ENCODE peak calls at places on chromosomes 1 and 21, in four cellular contexts. I is fibroblast of lung; E is psoas muscle; H is CD8-positive, alpha-beta T cell. Z is an unnamed sample. For H3K4me1, the result is how much of the 10 kb centered on the place peaks cover.

GRCh38 chr1:231603598-231604275 is 22.9 kb upstream of the DISC1 start:
- DNase-seq in I (peak), E (no peak), H (peak), Z (no peak)

GRCh38 chr1:154328318-154329151 is 3.2 kb downstream of the ATP8B2 start:
- DNase-seq in I (peak), E (peak), H (peak), Z (no peak)

GRCh38 chr1:88610687-88611086 is 73.4 kb upstream of the PKN2 start:
- DNase-seq in I (no peak), E (no peak), H (no peak), Z (no peak)

GRCh38 chr1:232473319-232473718 is 156.6 kb downstream of the SIPA1L2 start:
- DNase-seq in I (peak), E (no peak), H (no peak), Z (no peak)

GRCh38 chr21:14303731-14304488 is 79.0 kb downstream of the HSPA13 start:
- DNase-seq in I (no peak), E (no peak), H (no peak), Z (no peak)

GRCh38 chr1:153439273-153439672 is 21.2 kb downstream of the S100A7 start:
- DNase-seq in I (no peak), E (no peak), H (no peak), Z (no peak)

GRCh38 chr1:17192394-17193221 is 12.3 kb upstream of the PADI1 start:
- DNase-seq in I (peak), E (no peak), H (no peak), Z (no peak)

GRCh38 chr1:80153762-80154555 is 1147.4 kb upstream of the ADGRL4 start:
- DNase-seq in I (peak), E (no peak), H (no peak), Z (no peak)

GRCh38 chr1:36369061-36369470 is 16.7 kb downstream of the STK40 start:
- DNase-seq in I (peak), E (peak), H (peak), Z (peak)

GRCh38 chr1:153260980-153261792 is 1.7 kb downstream of the LORICRIN start:
- DNase-seq in I (peak), E (peak), H (peak), Z (no peak)

GRCh38 chr21:32364801-32365200 is 28.0 kb downstream of the URB1 start:
- DNase-seq in I (no peak), E (no peak), H (no peak), Z (no peak)

GRCh38 chr1:119219711-119220110 is 79.3 kb upstream of the WARS2 start:
- DNase-seq in I (no peak), E (no peak), H (no peak), Z (no peak)

GRCh38 chr1:209109001-209109785 is 474.3 kb upstream of the CAMK1G start:
- DNase-seq in I (no peak), E (no peak), H (no peak), Z (no peak)

GRCh38 chr1:147556643-147557042 is 15.3 kb downstream of the BCL9 start:
- DNase-seq in I (no peak), E (no peak), H (no peak), Z (no peak)

GRCh38 chr1:100646000-100646399 is 73.5 kb upstream of the VCAM1 start:
- DNase-seq in I (no peak), E (no peak), H (no peak), Z (no peak)

GRCh38 chr1:29471487-29472313 is 235.4 kb downstream of the PTPRU start:
- DNase-seq in I (no peak), E (no peak), H (no peak), Z (no peak)

GRCh38 chr21:35142036-35142825 is 93.1 kb upstream of the RUNX1 start:
- DNase-seq in I (peak), E (no peak), H (no peak), Z (no peak)

GRCh38 chr1:220043646-220044045 is 2.7 kb downstream of the EPRS1 start:
- DNase-seq in I (no peak), E (no peak), H (no peak), Z (no peak)

GRCh38 chr1:64251971-64252370 is 48.5 kb downstream of the UBE2U start:
- DNase-seq in I (no peak), E (no peak), H (no peak), Z (no peak)

GRCh38 chr1:27973771-27974452 is 14.1 kb downstream of the XKR8 start:
- DNase-seq in I (no peak), E (no peak), H (no peak), Z (no peak)

GRCh38 chr21:36589352-36589971 is 109.5 kb upstream of the SIM2 start:
- DNase-seq in I (peak), E (peak), H (no peak), Z (peak)

GRCh38 chr1:41366428-41367101 is 5.3 kb downstream of the FOXO6 start:
- DNase-seq in I (no peak), E (peak), H (peak), Z (no peak)

GRCh38 chr1:3675436-3675835 is 23.1 kb downstream of the TP73 start:
- DNase-seq in I (no peak), E (peak), H (peak), Z (no peak)

GRCh38 chr1:7116001-7116400 is 330.7 kb downstream of the CAMTA1 start:
- DNase-seq in I (no peak), E (no peak), H (no peak), Z (no peak)

GRCh38 chr1:48285525-48285924 is 63.0 kb downstream of the SLC5A9 start:
- DNase-seq in I (no peak), E (no peak), H (no peak), Z (no peak)

GRCh38 chr1:168709896-168710305 is 19.1 kb downstream of the DPT start:
- DNase-seq in I (peak), E (no peak), H (no peak), Z (no peak)

GRCh38 chr21:45078371-45078770 is 4.0 kb downstream of the ADARB1 start:
- DNase-seq in I (no peak), E (no peak), H (no peak), Z (no peak)

GRCh38 chr21:45074818-45075605 is 632 bp downstream of the ADARB1 start:
- DNase-seq in I (peak), E (peak), H (no peak), Z (no peak)

GRCh38 chr21:45075606-45076244 is 1.3 kb downstream of the ADARB1 start:
- DNase-seq in I (peak), E (no peak), H (no peak), Z (no peak)

GRCh38 chr21:45074048-45074817 is at the start of gene ADARB1:
- DNase-seq in I (peak), E (peak), H (peak), Z (no peak)

DNA sequence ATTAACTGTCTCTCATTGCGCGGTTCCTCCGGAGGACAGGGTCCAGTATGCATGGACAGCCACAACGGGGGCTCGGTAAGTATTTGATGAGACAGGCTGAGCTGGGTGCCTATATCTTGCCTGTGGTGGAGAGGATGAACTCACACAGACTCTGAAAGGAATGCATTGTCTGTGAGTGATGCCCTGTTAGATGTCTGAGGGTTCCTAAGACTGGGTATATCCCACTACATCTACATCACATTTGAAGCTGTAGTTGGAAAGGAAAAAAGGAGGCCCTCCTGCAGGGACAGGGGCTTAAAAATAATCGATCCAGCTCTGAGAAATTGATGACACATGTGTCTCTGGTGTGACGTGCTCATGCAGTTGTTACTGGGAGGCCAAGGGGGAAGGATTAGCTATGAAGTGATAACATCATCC is 1.9 kb downstream of the ADARB1 start:
- DNase-seq in I (no peak), E (no peak), H (no peak), Z (no peak)
- H3K4me3 ChIP-seq in I (peak), E (peak), H (no peak), Z (no peak)

GRCh38 chr1:58887059-58887458 is 103.2 kb upstream of the JUN start:
- DNase-seq in I (no peak), E (no peak), H (no peak), Z (no peak)
- H3K4me1 ChIP-seq in I (under half), E (half or more), H (under half), Z (under half)

GRCh38 chr1:152109998-152110294 is 5.3 kb downstream of the TCHH start:
- DNase-seq in I (no peak), E (no peak), H (no peak), Z (no peak)
- H3K27ac ChIP-seq in I (no peak), E (no peak), H (no peak), Z (no peak)

DNA sequence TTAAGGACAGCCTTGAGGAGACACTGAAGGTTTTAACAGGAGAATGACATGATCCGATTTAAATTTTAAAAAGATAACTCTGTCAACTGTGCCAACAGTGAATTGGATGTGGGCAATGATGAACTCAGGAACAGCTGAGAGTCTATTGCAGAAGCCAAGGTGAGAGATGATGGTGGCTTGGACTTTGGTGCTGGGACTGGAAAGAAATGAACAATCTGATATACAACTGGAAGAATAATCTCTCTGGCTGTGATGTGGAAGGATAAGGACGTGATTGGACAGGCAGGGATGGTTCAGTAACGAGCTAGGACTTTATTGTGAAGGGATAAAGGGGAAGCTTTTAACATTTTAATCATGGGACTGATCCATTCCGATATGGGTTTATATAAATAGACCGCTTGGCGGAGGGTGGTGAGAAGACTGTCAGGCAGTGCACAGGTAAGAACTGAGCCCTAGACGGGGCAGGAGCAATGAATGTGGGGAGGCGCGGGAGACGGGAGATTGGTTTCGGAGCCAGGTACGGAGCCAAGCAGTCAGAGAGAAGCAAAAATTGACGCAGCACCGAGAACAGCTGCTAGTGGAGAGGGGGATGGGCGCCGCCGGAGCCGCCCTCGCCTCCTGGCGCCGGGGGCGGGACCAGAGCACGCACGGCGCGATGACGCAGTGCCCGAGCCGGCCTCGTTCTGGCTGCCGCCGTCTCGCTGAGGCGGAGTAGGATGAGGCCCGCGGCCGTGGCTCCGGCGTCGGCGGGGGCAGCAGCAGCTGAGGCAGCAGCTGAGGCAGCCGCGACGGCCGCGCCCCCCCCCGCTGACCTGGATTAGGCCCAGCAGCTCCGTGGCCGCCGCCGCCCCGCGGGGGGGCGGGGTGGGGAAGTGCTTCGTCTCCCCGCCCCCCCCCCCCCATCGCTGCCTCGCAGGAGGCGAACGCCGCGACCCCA is at the start of gene RNF11:
- DNase-seq in I (peak), E (peak), H (peak), Z (peak)
- H3K4me3 ChIP-seq in I (peak), E (peak), H (peak), Z (peak)

GRCh38 chr1:109790329-109790728 is 26.6 kb upstream of the EPS8L3 start:
- DNase-seq in I (no peak), E (no peak), H (no peak), Z (no peak)

GRCh38 chr1:109789771-109790170 is 26.0 kb upstream of the EPS8L3 start:
- DNase-seq in I (no peak), E (peak), H (no peak), Z (no peak)

GRCh38 chr1:109791495-109792040 is 27.8 kb upstream of the EPS8L3 start:
- DNase-seq in I (no peak), E (peak), H (no peak), Z (no peak)

GRCh38 chr1:109792056-109792831 is 28.5 kb upstream of the EPS8L3 start:
- DNase-seq in I (peak), E (peak), H (no peak), Z (no peak)

GRCh38 chr1:109790735-109791494 is 27.2 kb upstream of the EPS8L3 start:
- DNase-seq in I (peak), E (peak), H (peak), Z (no peak)
- H3K4me1 ChIP-seq in I (under half), E (under half), H (half or more), Z (under half)

GRCh38 chr1:9766759-9767442 is 56.9 kb downstream of the CLSTN1 start:
- DNase-seq in I (peak), E (no peak), H (no peak), Z (no peak)

GRCh38 chr1:9770276-9770675 is 53.5 kb downstream of the CLSTN1 start:
- DNase-seq in I (no peak), E (no peak), H (no peak), Z (no peak)

GRCh38 chr1:9763914-9764313 is 59.9 kb downstream of the CLSTN1 start:
- DNase-seq in I (no peak), E (no peak), H (no peak), Z (no peak)

GRCh38 chr1:9768983-9769382 is 54.8 kb downstream of the CLSTN1 start:
- DNase-seq in I (no peak), E (no peak), H (no peak), Z (no peak)

DNA sequence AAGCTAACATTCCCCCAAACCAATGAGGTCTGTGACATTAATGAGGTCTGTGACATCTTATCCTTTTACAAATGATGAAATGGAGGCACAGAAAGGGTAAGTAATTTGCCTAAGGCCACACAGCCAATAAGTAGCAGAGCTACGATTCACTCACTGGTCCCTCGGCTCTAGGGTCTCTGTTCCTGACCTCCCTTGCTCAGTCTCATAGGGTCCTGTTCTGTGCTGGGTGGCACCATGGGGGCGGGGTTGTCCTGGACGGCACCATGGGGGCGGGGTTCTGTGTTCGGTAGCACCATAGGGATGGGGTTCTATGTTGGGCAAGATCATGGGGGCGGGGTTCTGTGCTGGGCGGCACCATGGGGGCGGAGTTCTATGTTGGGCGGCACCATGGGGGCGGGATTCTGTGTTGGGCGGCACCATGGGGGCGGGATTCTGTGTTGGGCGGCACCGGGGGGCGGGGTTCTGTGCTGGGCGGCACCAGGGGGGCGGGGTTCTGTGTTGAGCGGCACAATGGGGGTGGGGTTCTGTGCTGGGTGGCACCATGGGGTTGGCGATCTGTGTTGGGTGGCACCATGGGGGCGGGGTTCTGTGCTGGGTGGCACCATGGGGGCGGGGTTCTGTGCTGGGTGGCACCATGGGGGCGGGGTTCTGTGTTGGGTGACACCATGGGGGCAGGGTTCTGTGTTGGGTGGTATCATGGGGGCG is 55.6 kb downstream of the CLSTN1 start:
- DNase-seq in I (no peak), E (no peak), H (no peak), Z (no peak)
- H3K27ac ChIP-seq in I (no peak), E (no peak), H (no peak), Z (no peak)

DNA sequence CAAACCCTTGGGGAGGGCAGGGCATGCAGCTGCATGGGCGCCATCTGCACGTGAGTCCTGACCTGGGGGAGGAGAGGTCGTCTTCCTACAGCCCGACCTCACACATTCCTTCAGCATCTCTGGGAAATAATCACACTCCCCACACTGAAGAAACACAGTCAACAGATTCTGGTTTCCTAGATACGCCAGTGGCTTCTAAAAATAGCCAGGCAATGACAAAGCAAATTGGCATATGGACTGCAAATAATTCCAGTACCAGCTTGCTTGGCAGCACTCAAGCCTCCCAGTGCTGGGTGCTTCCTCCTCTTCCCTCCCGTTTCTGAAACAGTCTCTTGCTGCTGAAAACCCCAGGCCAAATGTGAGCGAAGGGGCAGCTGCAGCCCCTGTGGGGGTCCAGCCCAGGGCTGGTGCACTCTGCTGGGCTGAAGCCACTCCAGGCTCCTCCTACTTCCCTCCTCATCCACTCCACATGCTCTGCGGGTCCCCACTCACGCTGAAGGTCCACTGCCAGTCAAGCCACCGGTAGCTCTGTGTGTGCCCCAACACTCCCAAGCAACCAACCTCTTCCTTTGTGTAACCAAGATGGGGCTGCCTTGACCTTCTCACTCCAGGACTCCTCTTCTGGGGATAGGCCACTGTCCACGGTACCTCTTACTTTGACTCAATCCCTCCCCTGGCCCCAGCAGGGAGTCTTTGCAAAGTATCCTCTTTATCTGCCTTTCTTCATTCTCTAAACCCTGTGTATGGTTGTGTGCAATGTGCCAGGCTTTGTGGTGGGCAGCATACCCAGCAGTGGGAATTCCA is 69.0 kb downstream of the KCND3 start:
- DNase-seq in I (peak), E (peak), H (no peak), Z (no peak)
- H3K4me3 ChIP-seq in I (no peak), E (peak), H (no peak), Z (no peak)

GRCh38 chr1:107252271-107252670 is 111.4 kb downstream of the NTNG1 start:
- DNase-seq in I (no peak), E (no peak), H (no peak), Z (no peak)
- H3K4me1 ChIP-seq in I (under half), E (under half), H (under half), Z (under half)

GRCh38 chr1:214027498-214027897 is 39.7 kb downstream of the PROX1 start:
- DNase-seq in I (no peak), E (no peak), H (no peak), Z (no peak)
- H3K27ac ChIP-seq in I (no peak), E (peak), H (no peak), Z (no peak)

Z was measured in iPS DF 6.9.